ENCODE peak calls at places on chromosomes 5 and 9, in six cellular contexts. One of them, this sample, is unnamed. For H3K4me1 and H3K27me3, the result is how much of the 10 kb centered on the place peaks cover.

GRCh38 chr5:147223951-147224791 is 10.7 kb upstream of the STK32A start:
- DNase-seq in NT2/D1: peak
- DNase-seq in small intestine: peak
- DNase-seq in lower lobe of right lung: no peak
- DNase-seq in mesenchymal stem cell: peak
- DNase-seq in PC-3: peak
- DNase-seq in this sample: no peak

GRCh38 chr5:180970336-180970735 is 18.3 kb upstream of the BTNL3 start:
- DNase-seq in lower lobe of right lung: no peak
- DNase-seq in small intestine: no peak
- DNase-seq in PC-3: no peak
- DNase-seq in mesenchymal stem cell: no peak
- DNase-seq in NT2/D1: no peak
- DNase-seq in this sample: no peak

GRCh38 chr9:89226076-89226475 is 47.5 kb upstream of the SHC3 start:
- DNase-seq in small intestine: no peak
- DNase-seq in NT2/D1: peak
- DNase-seq in mesenchymal stem cell: peak
- DNase-seq in PC-3: no peak
- DNase-seq in lower lobe of right lung: no peak
- DNase-seq in this sample: no peak

GRCh38 chr5:89313804-89314588 is 431.0 kb upstream of the MEF2C start:
- DNase-seq in mesenchymal stem cell: peak
- DNase-seq in PC-3: peak
- DNase-seq in small intestine: no peak
- DNase-seq in lower lobe of right lung: no peak
- DNase-seq in NT2/D1: no peak
- DNase-seq in this sample: no peak

GRCh38 chr5:98872679-98873078 is 56.1 kb downstream of the CHD1 start:
- DNase-seq in small intestine: peak
- DNase-seq in lower lobe of right lung: no peak
- DNase-seq in mesenchymal stem cell: peak
- DNase-seq in PC-3: peak
- DNase-seq in NT2/D1: no peak
- DNase-seq in this sample: peak

GRCh38 chr5:179161901-179162300 is 101.7 kb downstream of the ZNF354C start:
- DNase-seq in PC-3: no peak
- DNase-seq in NT2/D1: no peak
- DNase-seq in lower lobe of right lung: peak
- DNase-seq in mesenchymal stem cell: no peak
- DNase-seq in small intestine: no peak
- DNase-seq in this sample: peak

GRCh38 chr5:176180339-176180738 is 57.9 kb upstream of the SIMC1 start:
- DNase-seq in PC-3: no peak
- DNase-seq in mesenchymal stem cell: peak
- DNase-seq in NT2/D1: no peak
- DNase-seq in lower lobe of right lung: no peak
- DNase-seq in small intestine: no peak
- DNase-seq in this sample: no peak

GRCh38 chr5:19988447-19988846 is 447 bp upstream of the CDH18 start:
- DNase-seq in PC-3: no peak
- DNase-seq in mesenchymal stem cell: no peak
- DNase-seq in lower lobe of right lung: no peak
- DNase-seq in NT2/D1: no peak
- DNase-seq in small intestine: no peak
- DNase-seq in this sample: no peak

GRCh38 chr9:115292584-115293271 is 174.8 kb upstream of the TNC start:
- DNase-seq in small intestine: no peak
- DNase-seq in lower lobe of right lung: no peak
- DNase-seq in mesenchymal stem cell: peak
- DNase-seq in PC-3: no peak
- DNase-seq in NT2/D1: no peak
- DNase-seq in this sample: no peak

GRCh38 chr5:89827960-89828359 is 581.6 kb downstream of the CETN3 start:
- DNase-seq in NT2/D1: no peak
- DNase-seq in lower lobe of right lung: no peak
- DNase-seq in PC-3: no peak
- DNase-seq in mesenchymal stem cell: no peak
- DNase-seq in small intestine: no peak
- DNase-seq in this sample: no peak

GRCh38 chr5:132475939-132476852 is 14.4 kb downstream of the IRF1 start:
- DNase-seq in PC-3: no peak
- DNase-seq in small intestine: peak
- DNase-seq in lower lobe of right lung: no peak
- DNase-seq in mesenchymal stem cell: peak
- DNase-seq in NT2/D1: no peak
- DNase-seq in this sample: no peak

GRCh38 chr5:41789434-41789833 is 80.8 kb downstream of the OXCT1 start:
- DNase-seq in lower lobe of right lung: no peak
- DNase-seq in small intestine: no peak
- DNase-seq in mesenchymal stem cell: no peak
- DNase-seq in NT2/D1: no peak
- DNase-seq in PC-3: no peak
- DNase-seq in this sample: no peak

GRCh38 chr5:38403407-38403806 is 145.0 kb downstream of the EGFLAM start:
- DNase-seq in NT2/D1: no peak
- DNase-seq in lower lobe of right lung: no peak
- DNase-seq in PC-3: peak
- DNase-seq in mesenchymal stem cell: peak
- DNase-seq in small intestine: no peak
- DNase-seq in this sample: peak

GRCh38 chr5:98110791-98111190 is 662.7 kb upstream of the RGMB start:
- DNase-seq in mesenchymal stem cell: peak
- DNase-seq in small intestine: no peak
- DNase-seq in lower lobe of right lung: no peak
- DNase-seq in NT2/D1: no peak
- DNase-seq in PC-3: no peak
- DNase-seq in this sample: no peak

GRCh38 chr5:54469655-54470054 is 14.2 kb downstream of the HSPB3 start:
- DNase-seq in NT2/D1: no peak
- DNase-seq in small intestine: peak
- DNase-seq in PC-3: no peak
- DNase-seq in mesenchymal stem cell: peak
- DNase-seq in lower lobe of right lung: no peak
- DNase-seq in this sample: no peak

GRCh38 chr9:4141201-4141750 is 158.6 kb downstream of the GLIS3 start:
- DNase-seq in PC-3: peak
- DNase-seq in mesenchymal stem cell: no peak
- DNase-seq in small intestine: no peak
- DNase-seq in NT2/D1: no peak
- DNase-seq in lower lobe of right lung: no peak
- DNase-seq in this sample: no peak

GRCh38 chr9:99867536-99867935 is 38.9 kb upstream of the STX17 start:
- DNase-seq in PC-3: peak
- DNase-seq in mesenchymal stem cell: no peak
- DNase-seq in small intestine: no peak
- DNase-seq in lower lobe of right lung: no peak
- DNase-seq in NT2/D1: no peak
- DNase-seq in this sample: no peak

GRCh38 chr9:545480-545879 is 296.0 kb upstream of the DMRT1 start:
- DNase-seq in mesenchymal stem cell: no peak
- DNase-seq in lower lobe of right lung: no peak
- DNase-seq in small intestine: no peak
- DNase-seq in NT2/D1: no peak
- DNase-seq in PC-3: no peak
- DNase-seq in this sample: peak

GRCh38 chr9:36149197-36149596 is 12.7 kb downstream of the GLIPR2 start:
- DNase-seq in small intestine: no peak
- DNase-seq in lower lobe of right lung: no peak
- DNase-seq in PC-3: no peak
- DNase-seq in mesenchymal stem cell: peak
- DNase-seq in NT2/D1: no peak
- DNase-seq in this sample: no peak

GRCh38 chr5:92371889-92372235 is 988.7 kb upstream of the ARRDC3 start:
- DNase-seq in mesenchymal stem cell: no peak
- DNase-seq in NT2/D1: no peak
- DNase-seq in small intestine: no peak
- DNase-seq in PC-3: peak
- DNase-seq in lower lobe of right lung: no peak
- DNase-seq in this sample: no peak

GRCh38 chr9:135275163-135275925 is 187.9 kb downstream of the OLFM1 start:
- DNase-seq in NT2/D1: no peak
- DNase-seq in lower lobe of right lung: peak
- DNase-seq in mesenchymal stem cell: no peak
- DNase-seq in PC-3: no peak
- DNase-seq in small intestine: no peak
- DNase-seq in this sample: no peak

GRCh38 chr9:136474974-136475865 is 7.6 kb downstream of the SEC16A start:
- DNase-seq in lower lobe of right lung: no peak
- DNase-seq in mesenchymal stem cell: no peak
- DNase-seq in PC-3: no peak
- DNase-seq in small intestine: no peak
- DNase-seq in NT2/D1: no peak
- DNase-seq in this sample: no peak

GRCh38 chr9:86549434-86549833 is 195.2 kb upstream of the TUT7 start:
- DNase-seq in small intestine: no peak
- DNase-seq in mesenchymal stem cell: no peak
- DNase-seq in NT2/D1: no peak
- DNase-seq in PC-3: no peak
- DNase-seq in lower lobe of right lung: no peak
- DNase-seq in this sample: no peak

GRCh38 chr5:143652104-143652700 is 159.8 kb upstream of the HMHB1 start:
- DNase-seq in NT2/D1: no peak
- DNase-seq in mesenchymal stem cell: peak
- DNase-seq in PC-3: no peak
- DNase-seq in lower lobe of right lung: no peak
- DNase-seq in small intestine: no peak
- DNase-seq in this sample: no peak

GRCh38 chr9:93234600-93234999 is 50.7 kb downstream of the WNK2 start:
- DNase-seq in lower lobe of right lung: no peak
- DNase-seq in PC-3: no peak
- DNase-seq in small intestine: peak
- DNase-seq in NT2/D1: no peak
- DNase-seq in mesenchymal stem cell: no peak
- DNase-seq in this sample: no peak

GRCh38 chr9:93236541-93237206 is 52.7 kb downstream of the WNK2 start:
- DNase-seq in lower lobe of right lung: no peak
- DNase-seq in NT2/D1: no peak
- DNase-seq in small intestine: peak
- DNase-seq in mesenchymal stem cell: no peak
- DNase-seq in PC-3: no peak
- DNase-seq in this sample: no peak

GRCh38 chr9:93233033-93233432 is 49.1 kb downstream of the WNK2 start:
- DNase-seq in NT2/D1: no peak
- DNase-seq in PC-3: no peak
- DNase-seq in mesenchymal stem cell: no peak
- DNase-seq in lower lobe of right lung: no peak
- DNase-seq in small intestine: no peak
- DNase-seq in this sample: no peak

GRCh38 chr9:93237535-93237934 is 53.6 kb downstream of the WNK2 start:
- DNase-seq in mesenchymal stem cell: no peak
- DNase-seq in NT2/D1: no peak
- DNase-seq in lower lobe of right lung: no peak
- DNase-seq in PC-3: no peak
- DNase-seq in small intestine: no peak
- DNase-seq in this sample: no peak

DNA sequence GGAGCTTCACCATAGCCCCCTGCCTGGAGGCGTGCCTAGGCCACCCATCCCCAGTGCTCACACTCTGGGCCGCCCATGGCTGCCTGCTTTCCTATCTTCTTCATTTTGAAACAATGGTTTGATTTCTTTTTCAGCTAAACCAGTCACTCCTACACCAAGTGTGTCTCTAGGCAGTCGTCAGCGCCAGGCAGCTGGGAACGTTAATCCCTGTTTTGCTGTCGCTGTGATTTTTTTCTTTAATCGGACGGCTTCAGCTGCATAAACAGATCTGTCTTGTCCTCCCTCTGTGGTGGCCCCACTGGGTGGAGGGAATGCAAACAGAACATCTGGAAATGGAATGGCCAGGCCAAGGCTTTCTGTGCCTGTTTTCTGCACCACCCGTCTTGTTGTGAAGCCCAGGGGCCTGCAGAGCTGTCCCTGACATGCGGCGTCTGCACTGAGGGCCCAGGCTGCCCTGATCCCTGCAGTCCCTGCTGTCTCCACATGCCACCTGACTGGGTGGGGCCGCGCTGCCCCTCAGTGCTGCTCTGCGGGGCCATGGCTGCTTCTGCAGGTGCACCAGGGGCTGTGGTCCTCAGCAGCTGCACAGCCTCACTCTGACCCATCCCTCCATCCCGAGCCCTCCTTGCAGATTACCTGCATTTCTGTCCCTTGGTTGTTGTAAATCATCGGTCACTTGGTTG is 51.5 kb downstream of the WNK2 start:
- DNase-seq in mesenchymal stem cell: no peak
- DNase-seq in PC-3: no peak
- DNase-seq in NT2/D1: no peak
- DNase-seq in small intestine: no peak
- DNase-seq in lower lobe of right lung: no peak
- DNase-seq in this sample: no peak
- H3K4me1 ChIP-seq in mesenchymal stem cell: under half
- H3K4me1 ChIP-seq in PC-3: under half
- H3K4me1 ChIP-seq in NT2/D1: under half
- H3K4me1 ChIP-seq in small intestine: under half
- H3K4me1 ChIP-seq in lower lobe of right lung: under half
- H3K4me1 ChIP-seq in this sample: under half

GRCh38 chr5:36978196-36978595 is 101.6 kb downstream of the NIPBL start:
- DNase-seq in small intestine: no peak
- DNase-seq in lower lobe of right lung: no peak
- DNase-seq in NT2/D1: no peak
- DNase-seq in PC-3: no peak
- DNase-seq in mesenchymal stem cell: no peak
- DNase-seq in this sample: no peak
- H3K27me3 ChIP-seq in small intestine: under half
- H3K27me3 ChIP-seq in lower lobe of right lung: under half
- H3K27me3 ChIP-seq in NT2/D1: under half
- H3K27me3 ChIP-seq in PC-3: under half
- H3K27me3 ChIP-seq in mesenchymal stem cell: under half
- H3K27me3 ChIP-seq in this sample: under half

GRCh38 chr5:96973561-96974401 is 37.9 kb downstream of the LNPEP start:
- DNase-seq in lower lobe of right lung: no peak
- DNase-seq in small intestine: no peak
- DNase-seq in PC-3: no peak
- DNase-seq in mesenchymal stem cell: no peak
- DNase-seq in NT2/D1: no peak
- DNase-seq in this sample: no peak

GRCh38 chr5:96978812-96979449 is 43.1 kb downstream of the LNPEP start:
- DNase-seq in mesenchymal stem cell: peak
- DNase-seq in small intestine: no peak
- DNase-seq in PC-3: no peak
- DNase-seq in NT2/D1: no peak
- DNase-seq in lower lobe of right lung: no peak
- DNase-seq in this sample: no peak

GRCh38 chr5:96975656-96976055 is 39.8 kb downstream of the LNPEP start:
- DNase-seq in NT2/D1: no peak
- DNase-seq in PC-3: no peak
- DNase-seq in lower lobe of right lung: no peak
- DNase-seq in mesenchymal stem cell: no peak
- DNase-seq in small intestine: no peak
- DNase-seq in this sample: no peak

GRCh38 chr5:96972599-96973334 is 36.9 kb downstream of the LNPEP start:
- DNase-seq in small intestine: no peak
- DNase-seq in lower lobe of right lung: no peak
- DNase-seq in PC-3: no peak
- DNase-seq in NT2/D1: no peak
- DNase-seq in mesenchymal stem cell: no peak
- DNase-seq in this sample: no peak

GRCh38 chr5:96977228-96977627 is 41.3 kb downstream of the LNPEP start:
- DNase-seq in PC-3: no peak
- DNase-seq in small intestine: no peak
- DNase-seq in NT2/D1: no peak
- DNase-seq in lower lobe of right lung: no peak
- DNase-seq in mesenchymal stem cell: no peak
- DNase-seq in this sample: no peak
- H3K4me3 ChIP-seq in PC-3: no peak
- H3K4me3 ChIP-seq in small intestine: no peak
- H3K4me3 ChIP-seq in NT2/D1: no peak
- H3K4me3 ChIP-seq in lower lobe of right lung: no peak
- H3K4me3 ChIP-seq in mesenchymal stem cell: no peak
- H3K4me3 ChIP-seq in this sample: no peak

GRCh38 chr5:5551499-5551898 is 129.0 kb downstream of the ICE1 start:
- DNase-seq in mesenchymal stem cell: no peak
- DNase-seq in PC-3: no peak
- DNase-seq in lower lobe of right lung: no peak
- DNase-seq in small intestine: no peak
- DNase-seq in NT2/D1: no peak
- DNase-seq in this sample: no peak
- H3K4me1 ChIP-seq in mesenchymal stem cell: under half
- H3K4me1 ChIP-seq in PC-3: under half
- H3K4me1 ChIP-seq in lower lobe of right lung: under half
- H3K4me1 ChIP-seq in small intestine: under half
- H3K4me1 ChIP-seq in NT2/D1: under half
- H3K4me1 ChIP-seq in this sample: under half

This sample was measured in aorta.